ENCODE peak calls at places on chromosomes 5 and 9, in seven cellular contexts. One of them, this sample, is unnamed.

GRCh38 chr9:6902423-6902822 is 144.7 kb downstream of the KDM4C start:
- DNase-seq in upper lobe of right lung: no peak
- DNase-seq in heart right ventricle: no peak
- DNase-seq in adrenal gland: no peak
- DNase-seq in neural progenitor cell: no peak
- DNase-seq in fibroblast of lung: peak; percentile 17
- DNase-seq in K562: no peak
- DNase-seq in this sample: no peak

GRCh38 chr5:9519537-9519936 is 26.3 kb downstream of the SEMA5A start:
- DNase-seq in fibroblast of lung: peak; percentile 87
- DNase-seq in K562: no peak
- DNase-seq in upper lobe of right lung: no peak
- DNase-seq in neural progenitor cell: no peak
- DNase-seq in adrenal gland: no peak
- DNase-seq in heart right ventricle: no peak
- DNase-seq in this sample: peak; percentile 35

GRCh38 chr9:89482950-89483349 is 15.0 kb downstream of the SEMA4D start:
- DNase-seq in neural progenitor cell: no peak
- DNase-seq in adrenal gland: no peak
- DNase-seq in heart right ventricle: no peak
- DNase-seq in upper lobe of right lung: no peak
- DNase-seq in K562: no peak
- DNase-seq in fibroblast of lung: no peak
- DNase-seq in this sample: no peak

GRCh38 chr9:80605793-80606192 is 1034.0 kb downstream of the TLE4 start:
- DNase-seq in fibroblast of lung: no peak
- DNase-seq in upper lobe of right lung: no peak
- DNase-seq in neural progenitor cell: no peak
- DNase-seq in adrenal gland: no peak
- DNase-seq in heart right ventricle: no peak
- DNase-seq in K562: no peak
- DNase-seq in this sample: no peak

GRCh38 chr5:172446336-172447051 is 7.8 kb downstream of the SH3PXD2B start:
- DNase-seq in heart right ventricle: no peak
- DNase-seq in K562: no peak
- DNase-seq in fibroblast of lung: no peak
- DNase-seq in neural progenitor cell: no peak
- DNase-seq in upper lobe of right lung: no peak
- DNase-seq in adrenal gland: peak; percentile 57
- DNase-seq in this sample: peak; percentile 76

GRCh38 chr9:125971895-125972729 is 224.9 kb downstream of the PBX3 start:
- DNase-seq in fibroblast of lung: no peak
- DNase-seq in upper lobe of right lung: no peak
- DNase-seq in K562: no peak
- DNase-seq in adrenal gland: no peak
- DNase-seq in neural progenitor cell: no peak
- DNase-seq in heart right ventricle: no peak
- DNase-seq in this sample: no peak

GRCh38 chr9:107033974-107034373 is 171.0 kb downstream of the ZNF462 start:
- DNase-seq in adrenal gland: no peak
- DNase-seq in K562: no peak
- DNase-seq in upper lobe of right lung: no peak
- DNase-seq in neural progenitor cell: no peak
- DNase-seq in heart right ventricle: no peak
- DNase-seq in fibroblast of lung: no peak
- DNase-seq in this sample: no peak

GRCh38 chr5:131198625-131199024 is 27.9 kb downstream of the LYRM7 start:
- DNase-seq in upper lobe of right lung: no peak
- DNase-seq in neural progenitor cell: no peak
- DNase-seq in fibroblast of lung: peak; percentile 50
- DNase-seq in adrenal gland: no peak
- DNase-seq in K562: no peak
- DNase-seq in heart right ventricle: no peak
- DNase-seq in this sample: no peak

DNA sequence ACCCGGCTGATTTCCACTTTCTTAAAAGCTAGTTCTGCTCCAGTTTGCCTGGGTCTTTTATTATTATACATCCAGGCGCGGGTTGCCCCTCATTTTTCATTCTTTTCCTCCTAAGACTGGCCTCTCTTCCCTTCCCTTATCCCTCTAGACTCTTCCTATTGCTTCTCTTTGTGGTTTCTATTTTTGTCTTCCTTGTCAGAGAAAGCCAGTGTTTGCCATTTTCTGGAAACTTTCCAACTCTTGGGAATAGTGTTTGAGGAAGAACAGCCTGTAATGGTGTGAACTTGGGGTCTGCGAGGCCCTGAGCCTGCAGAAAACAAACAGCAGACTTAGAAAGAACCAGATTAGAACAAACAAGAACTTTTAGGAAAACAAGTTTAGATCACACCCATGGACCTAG is 15.6 kb downstream of the PRKACG start:
- DNase-seq in heart right ventricle: no peak
- DNase-seq in adrenal gland: no peak
- DNase-seq in upper lobe of right lung: no peak
- DNase-seq in fibroblast of lung: no peak
- DNase-seq in K562: no peak
- DNase-seq in neural progenitor cell: no peak
- DNase-seq in this sample: no peak
- H3K4me3 ChIP-seq in heart right ventricle: no peak overlapping the region
- H3K4me3 ChIP-seq in adrenal gland: no peak overlapping the region
- H3K4me3 ChIP-seq in upper lobe of right lung: no peak overlapping the region
- H3K4me3 ChIP-seq in fibroblast of lung: no peak overlapping the region
- H3K4me3 ChIP-seq in K562: no peak overlapping the region
- H3K4me3 ChIP-seq in neural progenitor cell: no peak overlapping the region
- H3K4me3 ChIP-seq in this sample: no peak overlapping the region

GRCh38 chr5:1838013-1838412 is 36.8 kb downstream of the NDUFS6 start:
- DNase-seq in upper lobe of right lung: peak; percentile 51
- DNase-seq in fibroblast of lung: no peak
- DNase-seq in heart right ventricle: no peak
- DNase-seq in K562: no peak
- DNase-seq in neural progenitor cell: no peak
- DNase-seq in adrenal gland: no peak
- DNase-seq in this sample: no peak
- H3K27me3 ChIP-seq in upper lobe of right lung: peaks cover 58% of the 10 kb centered on the region
- H3K27me3 ChIP-seq in fibroblast of lung: peaks cover 13% of the 10 kb centered on the region
- H3K27me3 ChIP-seq in heart right ventricle: no peaks in the 10 kb centered on the region
- H3K27me3 ChIP-seq in K562: peaks cover 80% of the 10 kb centered on the region
- H3K27me3 ChIP-seq in neural progenitor cell: peaks cover 10% of the 10 kb centered on the region
- H3K27me3 ChIP-seq in adrenal gland: no peaks in the 10 kb centered on the region
- H3K27me3 ChIP-seq in this sample: no peaks in the 10 kb centered on the region

DNA sequence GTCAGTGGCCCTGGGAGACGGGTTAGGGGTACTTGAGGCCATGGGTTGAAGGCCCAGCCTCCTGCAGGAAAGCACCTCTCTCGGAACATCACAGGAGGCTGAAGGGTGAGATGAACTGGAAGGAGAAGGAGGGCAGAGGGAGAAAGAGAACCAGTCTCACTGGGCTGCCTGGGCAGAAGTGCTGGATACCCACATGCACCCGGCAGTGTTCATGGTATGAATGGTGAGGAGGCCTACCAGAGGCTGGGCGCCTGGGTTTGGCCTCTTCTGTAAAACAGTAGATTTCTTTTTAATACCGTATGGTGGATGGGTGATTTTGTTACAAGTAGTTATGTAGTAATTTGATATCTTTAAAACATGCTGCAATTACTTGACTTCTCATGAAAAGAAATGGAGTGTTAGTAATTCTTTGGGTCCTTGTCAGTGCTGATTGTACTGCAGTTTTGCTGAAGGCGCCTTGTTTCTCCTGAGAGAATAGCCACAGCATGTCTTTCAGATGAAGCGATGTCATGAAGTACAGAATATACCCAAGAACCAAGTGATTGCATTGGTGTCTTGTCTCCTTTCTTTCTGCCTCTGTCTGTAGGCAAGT is 258.6 kb downstream of the FANCC start:
- DNase-seq in adrenal gland: no peak
- DNase-seq in neural progenitor cell: no peak
- DNase-seq in upper lobe of right lung: no peak
- DNase-seq in heart right ventricle: no peak
- DNase-seq in K562: no peak
- DNase-seq in fibroblast of lung: peak; percentile 67
- DNase-seq in this sample: no peak
- H3K4me3 ChIP-seq in adrenal gland: no peak overlapping the region
- H3K4me3 ChIP-seq in neural progenitor cell: no peak overlapping the region
- H3K4me3 ChIP-seq in upper lobe of right lung: no peak overlapping the region
- H3K4me3 ChIP-seq in heart right ventricle: no peak overlapping the region
- H3K4me3 ChIP-seq in K562: no peak overlapping the region
- H3K4me3 ChIP-seq in fibroblast of lung: no peak overlapping the region
- H3K4me3 ChIP-seq in this sample: no peak overlapping the region

GRCh38 chr5:50965621-50966362 is 299.4 kb downstream of the PARP8 start:
- DNase-seq in upper lobe of right lung: no peak
- DNase-seq in neural progenitor cell: peak; percentile 59
- DNase-seq in K562: no peak
- DNase-seq in fibroblast of lung: no peak
- DNase-seq in heart right ventricle: no peak
- DNase-seq in adrenal gland: no peak
- DNase-seq in this sample: no peak
- H3K27me3 ChIP-seq in upper lobe of right lung: peaks cover 89% of the 10 kb centered on the region
- H3K27me3 ChIP-seq in neural progenitor cell: peaks cover 94% of the 10 kb centered on the region
- H3K27me3 ChIP-seq in K562: peaks cover 18% of the 10 kb centered on the region
- H3K27me3 ChIP-seq in fibroblast of lung: peaks cover 48% of the 10 kb centered on the region
- H3K27me3 ChIP-seq in heart right ventricle: peaks cover 91% of the 10 kb centered on the region
- H3K27me3 ChIP-seq in adrenal gland: peaks cover 74% of the 10 kb centered on the region
- H3K27me3 ChIP-seq in this sample: no peaks in the 10 kb centered on the region

GRCh38 chr5:173736923-173737412 is 120.5 kb upstream of the BOD1 start:
- DNase-seq in upper lobe of right lung: no peak
- DNase-seq in K562: peak; percentile 83
- DNase-seq in adrenal gland: no peak
- DNase-seq in fibroblast of lung: no peak
- DNase-seq in neural progenitor cell: no peak
- DNase-seq in heart right ventricle: no peak
- DNase-seq in this sample: no peak

GRCh38 chr5:173734716-173735115 is 118.3 kb upstream of the BOD1 start:
- DNase-seq in neural progenitor cell: no peak
- DNase-seq in upper lobe of right lung: no peak
- DNase-seq in K562: no peak
- DNase-seq in heart right ventricle: no peak
- DNase-seq in fibroblast of lung: no peak
- DNase-seq in adrenal gland: no peak
- DNase-seq in this sample: no peak

GRCh38 chr5:173735691-173736090 is 119.2 kb upstream of the BOD1 start:
- DNase-seq in K562: no peak
- DNase-seq in neural progenitor cell: no peak
- DNase-seq in fibroblast of lung: no peak
- DNase-seq in upper lobe of right lung: no peak
- DNase-seq in adrenal gland: no peak
- DNase-seq in heart right ventricle: no peak
- DNase-seq in this sample: no peak

GRCh38 chr5:173735171-173735570 is 118.7 kb upstream of the BOD1 start:
- DNase-seq in heart right ventricle: no peak
- DNase-seq in adrenal gland: no peak
- DNase-seq in K562: no peak
- DNase-seq in upper lobe of right lung: no peak
- DNase-seq in fibroblast of lung: no peak
- DNase-seq in neural progenitor cell: peak; percentile 55
- DNase-seq in this sample: no peak

GRCh38 chr5:173736374-173736773 is 119.9 kb upstream of the BOD1 start:
- DNase-seq in fibroblast of lung: no peak
- DNase-seq in neural progenitor cell: no peak
- DNase-seq in heart right ventricle: no peak
- DNase-seq in K562: no peak
- DNase-seq in upper lobe of right lung: no peak
- DNase-seq in adrenal gland: no peak
- DNase-seq in this sample: no peak
- H3K4me3 ChIP-seq in fibroblast of lung: no peak overlapping the region
- H3K4me3 ChIP-seq in neural progenitor cell: no peak overlapping the region
- H3K4me3 ChIP-seq in heart right ventricle: no peak overlapping the region
- H3K4me3 ChIP-seq in K562: no peak overlapping the region
- H3K4me3 ChIP-seq in upper lobe of right lung: no peak overlapping the region
- H3K4me3 ChIP-seq in adrenal gland: no peak overlapping the region
- H3K4me3 ChIP-seq in this sample: no peak overlapping the region

GRCh38 chr5:1006656-1007071 is 1.9 kb upstream of the NKD2 start:
- DNase-seq in neural progenitor cell: no peak
- DNase-seq in K562: no peak
- DNase-seq in adrenal gland: peak; percentile 5
- DNase-seq in fibroblast of lung: no peak
- DNase-seq in upper lobe of right lung: peak; percentile 50
- DNase-seq in heart right ventricle: peak; percentile 7
- DNase-seq in this sample: no peak
- H3K27me3 ChIP-seq in neural progenitor cell: peaks cover 100% of the 10 kb centered on the region
- H3K27me3 ChIP-seq in K562: peaks cover 83% of the 10 kb centered on the region
- H3K27me3 ChIP-seq in adrenal gland: peaks cover 37% of the 10 kb centered on the region
- H3K27me3 ChIP-seq in fibroblast of lung: peaks cover 37% of the 10 kb centered on the region
- H3K27me3 ChIP-seq in upper lobe of right lung: peaks cover 35% of the 10 kb centered on the region
- H3K27me3 ChIP-seq in heart right ventricle: peaks cover 14% of the 10 kb centered on the region
- H3K27me3 ChIP-seq in this sample: no peaks in the 10 kb centered on the region

GRCh38 chr9:94773655-94774054 is 47.2 kb downstream of the AOPEP start:
- DNase-seq in adrenal gland: no peak
- DNase-seq in fibroblast of lung: no peak
- DNase-seq in K562: no peak
- DNase-seq in heart right ventricle: no peak
- DNase-seq in upper lobe of right lung: no peak
- DNase-seq in neural progenitor cell: no peak
- DNase-seq in this sample: no peak
- H3K4me3 ChIP-seq in adrenal gland: no peak overlapping the region
- H3K4me3 ChIP-seq in fibroblast of lung: no peak overlapping the region
- H3K4me3 ChIP-seq in K562: no peak overlapping the region
- H3K4me3 ChIP-seq in heart right ventricle: no peak overlapping the region
- H3K4me3 ChIP-seq in upper lobe of right lung: no peak overlapping the region
- H3K4me3 ChIP-seq in neural progenitor cell: no peak overlapping the region
- H3K4me3 ChIP-seq in this sample: no peak overlapping the region

GRCh38 chr5:1853531-1853930 is 29.2 kb downstream of the IRX4 start:
- DNase-seq in upper lobe of right lung: no peak
- DNase-seq in fibroblast of lung: no peak
- DNase-seq in neural progenitor cell: no peak
- DNase-seq in adrenal gland: no peak
- DNase-seq in heart right ventricle: no peak
- DNase-seq in K562: no peak
- DNase-seq in this sample: no peak

GRCh38 chr5:1856596-1857255 is 26.0 kb downstream of the IRX4 start:
- DNase-seq in upper lobe of right lung: no peak
- DNase-seq in adrenal gland: no peak
- DNase-seq in K562: no peak
- DNase-seq in fibroblast of lung: no peak
- DNase-seq in neural progenitor cell: no peak
- DNase-seq in heart right ventricle: no peak
- DNase-seq in this sample: peak; percentile 13

GRCh38 chr5:1855075-1855474 is 27.6 kb downstream of the IRX4 start:
- DNase-seq in neural progenitor cell: no peak
- DNase-seq in upper lobe of right lung: no peak
- DNase-seq in K562: no peak
- DNase-seq in adrenal gland: no peak
- DNase-seq in heart right ventricle: no peak
- DNase-seq in fibroblast of lung: no peak
- DNase-seq in this sample: no peak

GRCh38 chr5:1857256-1857600 is 25.5 kb downstream of the IRX4 start:
- DNase-seq in fibroblast of lung: no peak
- DNase-seq in upper lobe of right lung: no peak
- DNase-seq in K562: no peak
- DNase-seq in heart right ventricle: no peak
- DNase-seq in neural progenitor cell: no peak
- DNase-seq in adrenal gland: no peak
- DNase-seq in this sample: no peak

DNA sequence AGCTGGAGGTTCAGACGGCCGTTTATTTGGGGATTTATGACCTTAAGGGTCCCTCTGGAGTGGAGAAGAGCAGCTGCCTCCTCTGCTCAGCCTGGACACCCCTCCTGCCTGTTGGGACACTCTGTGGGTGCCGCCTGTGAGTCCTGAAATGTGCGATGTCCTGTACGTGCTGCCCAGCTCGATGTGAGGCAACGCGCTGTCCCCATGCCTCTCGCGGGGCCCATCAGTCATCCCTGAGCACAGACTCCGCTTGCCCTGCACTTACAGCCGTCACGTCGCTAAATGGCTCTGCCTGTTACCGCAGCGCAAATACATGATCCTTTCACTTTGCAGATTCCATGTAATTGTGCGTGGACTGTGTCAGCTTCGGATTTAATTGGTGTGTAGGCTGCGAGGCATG is 27.2 kb downstream of the IRX4 start:
- DNase-seq in K562: no peak
- DNase-seq in neural progenitor cell: no peak
- DNase-seq in fibroblast of lung: no peak
- DNase-seq in adrenal gland: no peak
- DNase-seq in heart right ventricle: no peak
- DNase-seq in upper lobe of right lung: no peak
- DNase-seq in this sample: peak; percentile 22
- H3K27me3 ChIP-seq in K562: peaks cover 65% of the 10 kb centered on the region
- H3K27me3 ChIP-seq in neural progenitor cell: peaks cover 52% of the 10 kb centered on the region
- H3K27me3 ChIP-seq in fibroblast of lung: peaks cover 14% of the 10 kb centered on the region
- H3K27me3 ChIP-seq in adrenal gland: peaks cover 23% of the 10 kb centered on the region
- H3K27me3 ChIP-seq in heart right ventricle: peaks cover 14% of the 10 kb centered on the region
- H3K27me3 ChIP-seq in upper lobe of right lung: peaks cover 56% of the 10 kb centered on the region
- H3K27me3 ChIP-seq in this sample: no peaks in the 10 kb centered on the region

This sample was measured in right cardiac atrium.